ENCODE peak calls at places on chromosomes 12 and 14, in nine cellular contexts. N is NK-92 treated with Interleukin-12 subunit alpha and Interleukin-12 subunit beta, amount 100 ng/mL, for 24 hours; R is GDM1; A is neural crest cell; I is HTR-8/SVneo; B is HT1080; Q is body of pancreas; F is activated gamma-delta T cell treated with anti-CD3 and anti-CD28 coated beads, Interleukin-2, amount 50 U/mL, for 16 hours; T is T-helper 9 cell. G is an unnamed sample.
A peak's percentile ranks its signal among the peaks of the same experiment; 100 is the strongest.

GRCh38 chr12:88896958-88897357 is 316.7 kb upstream of the KITLG start:
- DNase-seq in R (no peak), Q (no peak), I (no peak), F (no peak), A (no peak), T (no peak), B (peak; percentile 41), N (no peak), G (no peak)

GRCh38 chr12:6653987-6654386 is 6.8 kb upstream of the ACRBP start:
- DNase-seq in Q (no peak), I (no peak), T (no peak), A (no peak), F (no peak), B (no peak), N (no peak), R (no peak), G (no peak)

GRCh38 chr12:108564724-108565123 is 2.3 kb downstream of the ISCU start:
- DNase-seq in Q (no peak), N (no peak), A (no peak), B (no peak), F (no peak), T (no peak), I (no peak), R (peak; percentile 6), G (no peak)

GRCh38 chr12:33663000-33663654 is 223.5 kb upstream of the SYT10 start:
- DNase-seq in Q (no peak), I (no peak), R (no peak), B (no peak), N (no peak), F (no peak), T (no peak), A (no peak), G (no peak)

GRCh38 chr12:23099104-23099503 is 474.1 kb downstream of the ETNK1 start:
- DNase-seq in Q (no peak), A (no peak), B (no peak), I (no peak), T (no peak), R (no peak), F (no peak), N (no peak), G (no peak)

GRCh38 chr12:78864483-78865296 is at the start of gene SYT1:
- DNase-seq in B (no peak), R (no peak), A (peak; percentile 72), F (no peak), Q (peak; percentile 7), I (peak; percentile 72), N (no peak), T (no peak), G (peak; percentile 92)

GRCh38 chr14:52013984-52014600 is 24.7 kb downstream of the RTRAF start:
- DNase-seq in A (peak; percentile 54), N (no peak), B (no peak), T (no peak), I (no peak), F (no peak), R (no peak), Q (no peak), G (no peak)

GRCh38 chr14:84591827-84592540 is 938.0 kb upstream of the FLRT2 start:
- DNase-seq in A (no peak), B (peak; percentile 18), N (no peak), T (no peak), R (no peak), I (no peak), F (no peak), Q (peak; percentile 71), G (no peak)

GRCh38 chr12:108289342-108290131 is 49.6 kb downstream of the CMKLR1 start:
- DNase-seq in N (no peak), R (no peak), T (no peak), B (no peak), Q (no peak), F (no peak), I (no peak), A (no peak), G (no peak)

G was measured in NCI-H2107.